ENCODE peak calls at places on chromosomes 3 and 15, in eight cellular contexts. One of them, this sample, is unnamed.

GRCh38 chr3:171086914-171087313 is 60.4 kb upstream of the SLC2A2 start:
- DNase-seq in T-helper 17 cell: no peak
- DNase-seq in upper lobe of right lung: no peak
- DNase-seq in WTC11: no peak
- DNase-seq in A549: no peak
- DNase-seq in anterior cingulate cortex: no peak
- DNase-seq in amniotic stem cell: no peak
- DNase-seq in NCI-H1092: no peak
- DNase-seq in this sample: no peak

GRCh38 chr3:100761211-100761921 is 52.1 kb downstream of the TFG start:
- DNase-seq in anterior cingulate cortex: no peak
- DNase-seq in T-helper 17 cell: no peak
- DNase-seq in WTC11: peak; percentile 37
- DNase-seq in A549: no peak
- DNase-seq in upper lobe of right lung: no peak
- DNase-seq in NCI-H1092: no peak
- DNase-seq in amniotic stem cell: no peak
- DNase-seq in this sample: no peak

GRCh38 chr3:104933981-104934380 is 432.7 kb upstream of the ALCAM start:
- DNase-seq in upper lobe of right lung: no peak
- DNase-seq in NCI-H1092: no peak
- DNase-seq in A549: no peak
- DNase-seq in amniotic stem cell: no peak
- DNase-seq in WTC11: no peak
- DNase-seq in anterior cingulate cortex: no peak
- DNase-seq in T-helper 17 cell: no peak
- DNase-seq in this sample: no peak

GRCh38 chr3:108152261-108152660 is 61.4 kb upstream of the CD47 start:
- DNase-seq in WTC11: no peak
- DNase-seq in NCI-H1092: no peak
- DNase-seq in amniotic stem cell: no peak
- DNase-seq in anterior cingulate cortex: no peak
- DNase-seq in T-helper 17 cell: no peak
- DNase-seq in upper lobe of right lung: no peak
- DNase-seq in A549: no peak
- DNase-seq in this sample: no peak

GRCh38 chr3:17686613-17687012 is 55.8 kb downstream of the TBC1D5 start:
- DNase-seq in NCI-H1092: no peak
- DNase-seq in upper lobe of right lung: no peak
- DNase-seq in T-helper 17 cell: no peak
- DNase-seq in anterior cingulate cortex: no peak
- DNase-seq in amniotic stem cell: no peak
- DNase-seq in WTC11: no peak
- DNase-seq in A549: peak; percentile 13
- DNase-seq in this sample: no peak

GRCh38 chr15:56815247-56815646 is 81.9 kb upstream of the ZNF280D start:
- DNase-seq in NCI-H1092: no peak
- DNase-seq in upper lobe of right lung: no peak
- DNase-seq in amniotic stem cell: no peak
- DNase-seq in WTC11: no peak
- DNase-seq in anterior cingulate cortex: no peak
- DNase-seq in T-helper 17 cell: no peak
- DNase-seq in A549: no peak
- DNase-seq in this sample: peak; percentile 47

GRCh38 chr3:98824256-98824655 is 61.1 kb downstream of the ST3GAL6 start:
- DNase-seq in anterior cingulate cortex: no peak
- DNase-seq in NCI-H1092: no peak
- DNase-seq in A549: no peak
- DNase-seq in upper lobe of right lung: no peak
- DNase-seq in amniotic stem cell: no peak
- DNase-seq in T-helper 17 cell: no peak
- DNase-seq in WTC11: no peak
- DNase-seq in this sample: no peak

GRCh38 chr15:66985653-66986052 is 79.7 kb upstream of the SMAD3 start:
- DNase-seq in upper lobe of right lung: no peak
- DNase-seq in amniotic stem cell: no peak
- DNase-seq in WTC11: no peak
- DNase-seq in NCI-H1092: no peak
- DNase-seq in anterior cingulate cortex: no peak
- DNase-seq in A549: no peak
- DNase-seq in T-helper 17 cell: no peak
- DNase-seq in this sample: no peak

GRCh38 chr15:69609176-69609575 is 156.6 kb downstream of the RPLP1 start:
- DNase-seq in amniotic stem cell: no peak
- DNase-seq in A549: no peak
- DNase-seq in WTC11: no peak
- DNase-seq in upper lobe of right lung: no peak
- DNase-seq in anterior cingulate cortex: no peak
- DNase-seq in T-helper 17 cell: no peak
- DNase-seq in NCI-H1092: no peak
- DNase-seq in this sample: peak; percentile 71

GRCh38 chr15:70095387-70096214 is 2.1 kb downstream of the TLE3 start:
- DNase-seq in amniotic stem cell: no peak
- DNase-seq in T-helper 17 cell: no peak
- DNase-seq in NCI-H1092: peak; percentile 12
- DNase-seq in WTC11: peak; percentile 73
- DNase-seq in anterior cingulate cortex: no peak
- DNase-seq in A549: no peak
- DNase-seq in upper lobe of right lung: peak; percentile 77
- DNase-seq in this sample: peak; percentile 41

GRCh38 chr3:15206662-15207576 is 873 bp downstream of the CAPN7 start:
- DNase-seq in NCI-H1092: no peak
- DNase-seq in anterior cingulate cortex: no peak
- DNase-seq in upper lobe of right lung: no peak
- DNase-seq in WTC11: no peak
- DNase-seq in A549: peak; percentile 19
- DNase-seq in amniotic stem cell: no peak
- DNase-seq in T-helper 17 cell: no peak
- DNase-seq in this sample: peak; percentile 38

GRCh38 chr15:100167884-100168375 is 173.8 kb downstream of the ADAMTS17 start:
- DNase-seq in upper lobe of right lung: no peak
- DNase-seq in amniotic stem cell: no peak
- DNase-seq in anterior cingulate cortex: peak; percentile 7
- DNase-seq in WTC11: no peak
- DNase-seq in NCI-H1092: no peak
- DNase-seq in A549: no peak
- DNase-seq in T-helper 17 cell: no peak
- DNase-seq in this sample: no peak

GRCh38 chr3:174951023-174951422 is 91.9 kb downstream of the NAALADL2 start:
- DNase-seq in amniotic stem cell: peak; percentile 68
- DNase-seq in upper lobe of right lung: no peak
- DNase-seq in WTC11: no peak
- DNase-seq in T-helper 17 cell: no peak
- DNase-seq in NCI-H1092: no peak
- DNase-seq in anterior cingulate cortex: no peak
- DNase-seq in A549: no peak
- DNase-seq in this sample: peak; percentile 87

GRCh38 chr3:101070260-101071121 is 77.3 kb upstream of the ABI3BP start:
- DNase-seq in NCI-H1092: no peak
- DNase-seq in amniotic stem cell: no peak
- DNase-seq in WTC11: peak; percentile 92
- DNase-seq in upper lobe of right lung: peak; percentile 83
- DNase-seq in anterior cingulate cortex: peak; percentile 5
- DNase-seq in T-helper 17 cell: peak; percentile 38
- DNase-seq in A549: no peak
- DNase-seq in this sample: no peak

GRCh38 chr3:144128117-144128892 is 156.7 kb downstream of the DIPK2A start:
- DNase-seq in anterior cingulate cortex: no peak
- DNase-seq in T-helper 17 cell: no peak
- DNase-seq in upper lobe of right lung: no peak
- DNase-seq in amniotic stem cell: no peak
- DNase-seq in NCI-H1092: no peak
- DNase-seq in WTC11: no peak
- DNase-seq in A549: no peak
- DNase-seq in this sample: no peak

GRCh38 chr15:51801391-51801835 is 28.0 kb upstream of the TMOD3 start:
- DNase-seq in WTC11: peak; percentile 63
- DNase-seq in A549: peak; percentile 62
- DNase-seq in upper lobe of right lung: no peak
- DNase-seq in amniotic stem cell: no peak
- DNase-seq in T-helper 17 cell: no peak
- DNase-seq in anterior cingulate cortex: peak; percentile 13
- DNase-seq in NCI-H1092: no peak
- DNase-seq in this sample: no peak

GRCh38 chr3:125433611-125434041 is 58.5 kb upstream of the ZNF148 start:
- DNase-seq in A549: no peak
- DNase-seq in upper lobe of right lung: no peak
- DNase-seq in NCI-H1092: no peak
- DNase-seq in WTC11: no peak
- DNase-seq in anterior cingulate cortex: no peak
- DNase-seq in T-helper 17 cell: no peak
- DNase-seq in amniotic stem cell: no peak
- DNase-seq in this sample: peak; percentile 66

GRCh38 chr3:24139463-24140412 is 194.7 kb downstream of the NR1D2 start:
- DNase-seq in T-helper 17 cell: no peak
- DNase-seq in WTC11: no peak
- DNase-seq in amniotic stem cell: no peak
- DNase-seq in A549: no peak
- DNase-seq in NCI-H1092: no peak
- DNase-seq in upper lobe of right lung: no peak
- DNase-seq in anterior cingulate cortex: no peak
- DNase-seq in this sample: no peak

GRCh38 chr15:28945626-28946215 is 59.9 kb downstream of the APBA2 start:
- DNase-seq in A549: no peak
- DNase-seq in upper lobe of right lung: no peak
- DNase-seq in WTC11: no peak
- DNase-seq in T-helper 17 cell: no peak
- DNase-seq in anterior cingulate cortex: no peak
- DNase-seq in amniotic stem cell: no peak
- DNase-seq in NCI-H1092: no peak
- DNase-seq in this sample: no peak

GRCh38 chr15:46409879-46410278 is 775.0 kb downstream of the SQOR start:
- DNase-seq in A549: no peak
- DNase-seq in amniotic stem cell: no peak
- DNase-seq in WTC11: no peak
- DNase-seq in upper lobe of right lung: no peak
- DNase-seq in NCI-H1092: no peak
- DNase-seq in anterior cingulate cortex: no peak
- DNase-seq in T-helper 17 cell: no peak
- DNase-seq in this sample: no peak

GRCh38 chr3:59245879-59246501 is 196.2 kb upstream of the CFAP20DC start:
- DNase-seq in A549: no peak
- DNase-seq in WTC11: no peak
- DNase-seq in anterior cingulate cortex: no peak
- DNase-seq in T-helper 17 cell: no peak
- DNase-seq in amniotic stem cell: no peak
- DNase-seq in NCI-H1092: no peak
- DNase-seq in upper lobe of right lung: no peak
- DNase-seq in this sample: no peak

GRCh38 chr3:42680256-42680655 is 5.1 kb upstream of the KLHL40 start:
- DNase-seq in T-helper 17 cell: no peak
- DNase-seq in amniotic stem cell: no peak
- DNase-seq in anterior cingulate cortex: no peak
- DNase-seq in WTC11: no peak
- DNase-seq in upper lobe of right lung: peak; percentile 11
- DNase-seq in A549: no peak
- DNase-seq in NCI-H1092: no peak
- DNase-seq in this sample: no peak

GRCh38 chr3:149363053-149363452 is 14.4 kb downstream of the TM4SF1 start:
- DNase-seq in amniotic stem cell: no peak
- DNase-seq in T-helper 17 cell: no peak
- DNase-seq in NCI-H1092: no peak
- DNase-seq in WTC11: no peak
- DNase-seq in upper lobe of right lung: no peak
- DNase-seq in A549: no peak
- DNase-seq in anterior cingulate cortex: no peak
- DNase-seq in this sample: no peak

GRCh38 chr15:75672646-75673425 is 25.1 kb downstream of the SNX33 start:
- DNase-seq in A549: no peak
- DNase-seq in WTC11: no peak
- DNase-seq in upper lobe of right lung: no peak
- DNase-seq in NCI-H1092: no peak
- DNase-seq in amniotic stem cell: peak; percentile 31
- DNase-seq in T-helper 17 cell: no peak
- DNase-seq in anterior cingulate cortex: peak; percentile 20
- DNase-seq in this sample: peak; percentile 81